ENCODE peak calls at places on chromosomes 5 and 9, in eight cellular contexts. F is WTC11, C is tibial artery, B is NCI-H524, G is HTR-8/SVneo, E is GM23338, A is GDM1, J is KG1. D is an unnamed sample.

GRCh38 chr9:79572891-79573696 is 1.3 kb downstream of the TLE4 start:
- DNase-seq in B (peak; percentile 12), J (no peak), F (peak; percentile 41), C (peak; percentile 77), E (peak; percentile 47), G (no peak), A (no peak), D (no peak)

GRCh38 chr5:119022017-119022745 is 33.8 kb upstream of the DTWD2 start:
- DNase-seq in G (peak; percentile 37), J (no peak), F (no peak), C (no peak), A (no peak), B (peak; percentile 22), E (peak; percentile 58), D (no peak)

GRCh38 chr5:173208296-173208695 is 26.7 kb downstream of the NKX2-5 start:
- DNase-seq in E (no peak), B (no peak), J (no peak), C (no peak), A (no peak), F (no peak), G (no peak), D (no peak)

GRCh38 chr5:147434049-147434448 is 75.8 kb downstream of the DPYSL3 start:
- DNase-seq in C (no peak), F (no peak), A (no peak), G (no peak), J (no peak), B (no peak), E (no peak), D (no peak)

GRCh38 chr9:133972041-133972970 is 19.8 kb downstream of the VAV2 start:
- DNase-seq in E (no peak), G (no peak), C (no peak), F (no peak), J (no peak), A (no peak), B (no peak), D (no peak)

GRCh38 chr5:111902436-111902835 is 145.4 kb upstream of the NREP start:
- DNase-seq in J (no peak), A (no peak), F (no peak), C (no peak), G (no peak), E (no peak), B (no peak), D (no peak)

GRCh38 chr9:104900871-104901270 is 27.1 kb downstream of the ABCA1 start:
- DNase-seq in E (no peak), J (no peak), C (no peak), F (no peak), B (no peak), G (no peak), A (no peak), D (no peak)

GRCh38 chr5:100646011-100646410 is 110.8 kb downstream of the FAM174A start:
- DNase-seq in G (no peak), B (no peak), J (no peak), E (no peak), C (no peak), F (no peak), A (no peak), D (no peak)

GRCh38 chr5:139019880-139020279 is 144.7 kb upstream of the LRRTM2 start:
- DNase-seq in G (no peak), J (no peak), B (no peak), C (no peak), E (no peak), A (no peak), F (no peak), D (no peak)

GRCh38 chr9:96852676-96853075 is 1.6 kb downstream of the ZNF782 start:
- DNase-seq in G (no peak), B (no peak), A (no peak), F (no peak), J (no peak), C (no peak), E (no peak), D (no peak)

GRCh38 chr9:98523231-98523901 is 185.4 kb downstream of the GABBR2 start:
- DNase-seq in F (peak; percentile 40), G (peak; percentile 45), J (no peak), B (peak; percentile 38), C (no peak), A (no peak), E (peak; percentile 64), D (no peak)

GRCh38 chr9:135650408-135650807 is 11.1 kb upstream of the GLT6D1 start:
- DNase-seq in A (no peak), J (no peak), B (no peak), C (no peak), G (no peak), F (no peak), E (no peak), D (no peak)

GRCh38 chr9:77735515-77735914 is 87.4 kb upstream of the GNA14 start:
- DNase-seq in J (no peak), A (no peak), E (no peak), C (no peak), G (no peak), B (no peak), F (no peak), D (no peak)

GRCh38 chr9:136695955-136696354 is 8.7 kb upstream of the AGPAT2 start:
- DNase-seq in E (no peak), J (no peak), C (no peak), B (peak; percentile 96), A (no peak), G (no peak), F (no peak), D (peak; percentile 56)

GRCh38 chr5:78720997-78721396 is 72.4 kb upstream of the LHFPL2 start:
- DNase-seq in C (no peak), G (no peak), J (no peak), A (no peak), E (no peak), B (no peak), F (no peak), D (no peak)

GRCh38 chr5:135551593-135552447 is 16.1 kb upstream of the NEUROG1 start:
- DNase-seq in A (peak; percentile 70), G (peak; percentile 73), E (peak; percentile 82), J (no peak), F (peak; percentile 79), B (peak; percentile 74), C (peak; percentile 76), D (no peak)

GRCh38 chr9:92444841-92445240 is 20.6 kb upstream of the OMD start:
- DNase-seq in E (no peak), J (no peak), A (no peak), C (no peak), F (no peak), B (peak; percentile 83), G (no peak), D (no peak)

GRCh38 chr5:150500328-150500841 is 7.5 kb upstream of the NDST1 start:
- DNase-seq in A (no peak), E (no peak), J (no peak), G (no peak), C (no peak), B (no peak), F (no peak), D (no peak)

GRCh38 chr5:9715891-9716335 is 85.8 kb upstream of the TAS2R1 start:
- DNase-seq in C (no peak), F (no peak), G (peak; percentile 25), B (no peak), A (no peak), E (peak; percentile 9), J (no peak), D (no peak)

D was measured in GF-D8.